ENCODE peak calls at places on chromosomes 1 and 21, in eight cellular contexts. A is transverse colon; W is Right ventricle myocardium superior; R is HAP-1; F is NCI-H69; Y is mesothelial cell of epicardium; I is T-helper 1 cell; L is activated CD4-positive, alpha-beta T cell treated with anti-CD3 and anti-CD28 coated beads, Interleukin-2, amount 50 U/mL, for 24 hours. D is an unnamed sample.

GRCh38 chr1:26602378-26602959 is 72.9 kb downstream of the RPS6KA1 start:
- DNase-seq in A (peak), W (no peak), R (peak), F (peak), Y (no peak), I (peak), L (no peak), D (no peak)

GRCh38 chr1:184075040-184076029 is 23.8 kb downstream of the TSEN15 start:
- DNase-seq in A (peak), W (no peak), R (peak), F (peak), Y (no peak), I (peak), L (no peak), D (no peak)

GRCh38 chr1:169217621-169218020 is 111.1 kb downstream of the ATP1B1 start:
- DNase-seq in A (no peak), W (no peak), R (no peak), F (no peak), Y (no peak), I (no peak), L (no peak), D (no peak)

GRCh38 chr1:83555871-83556270 is 443.1 kb downstream of the TTLL7 start:
- DNase-seq in A (no peak), W (no peak), R (no peak), F (no peak), Y (no peak), I (no peak), L (no peak), D (no peak)

GRCh38 chr1:44696789-44697188 is 22.3 kb downstream of the ARMH1 start:
- DNase-seq in A (no peak), W (peak), R (no peak), F (no peak), Y (no peak), I (peak), L (no peak), D (no peak)

GRCh38 chr1:32939655-32940371 is 24.8 kb downstream of the RNF19B start:
- DNase-seq in A (peak), W (peak), R (no peak), F (peak), Y (no peak), I (peak), L (no peak), D (no peak)

GRCh38 chr1:68321084-68321685 is 88.9 kb upstream of the WLS start:
- DNase-seq in A (peak), W (peak), R (peak), F (peak), Y (peak), I (no peak), L (no peak), D (no peak)

GRCh38 chr1:147338571-147338970 is 96.1 kb downstream of the CHD1L start:
- DNase-seq in A (no peak), W (no peak), R (no peak), F (no peak), Y (no peak), I (no peak), L (no peak), D (no peak)

GRCh38 chr1:84996846-84997666 is at the start of gene MCOLN2:
- DNase-seq in A (peak), W (peak), R (peak), F (peak), Y (peak), I (peak), L (peak), D (no peak)

GRCh38 chr1:77977989-77978292 is 931 bp downstream of the FUBP1 start:
- DNase-seq in A (no peak), W (no peak), R (no peak), F (no peak), Y (no peak), I (no peak), L (no peak), D (no peak)

GRCh38 chr1:48617227-48617626 is 145.2 kb upstream of the SPATA6 start:
- DNase-seq in A (no peak), W (no peak), R (no peak), F (no peak), Y (no peak), I (no peak), L (no peak), D (no peak)

GRCh38 chr1:24294757-24295371 is 24.3 kb upstream of the GRHL3 start:
- DNase-seq in A (peak), W (no peak), R (peak), F (peak), Y (no peak), I (no peak), L (no peak), D (no peak)

GRCh38 chr1:19088717-19089442 is 121.2 kb downstream of the UBR4 start:
- DNase-seq in A (no peak), W (no peak), R (no peak), F (no peak), Y (no peak), I (no peak), L (no peak), D (no peak)

GRCh38 chr1:31417148-31417547 is 4.1 kb downstream of the SERINC2 start:
- DNase-seq in A (no peak), W (no peak), R (no peak), F (no peak), Y (no peak), I (no peak), L (no peak), D (no peak)

GRCh38 chr1:168504064-168504837 is 39.5 kb downstream of the XCL2 start:
- DNase-seq in A (peak), W (peak), R (no peak), F (no peak), Y (no peak), I (peak), L (no peak), D (no peak)

GRCh38 chr1:204410764-204411450 is 710 bp downstream of the PPP1R15B start:
- DNase-seq in A (peak), W (peak), R (peak), F (peak), Y (peak), I (peak), L (peak), D (peak)

GRCh38 chr1:176096015-176096414 is 111.1 kb downstream of the COP1 start:
- DNase-seq in A (no peak), W (no peak), R (no peak), F (no peak), Y (no peak), I (no peak), L (no peak), D (no peak)

GRCh38 chr1:237864338-237865244 is 26.1 kb downstream of the ZP4 start:
- DNase-seq in A (peak), W (peak), R (peak), F (peak), Y (peak), I (peak), L (no peak), D (no peak)

GRCh38 chr1:67833595-67833926 is 294 bp upstream of the GNG12 start:
- DNase-seq in A (no peak), W (no peak), R (no peak), F (no peak), Y (no peak), I (no peak), L (no peak), D (no peak)

GRCh38 chr1:78419309-78419708 is 71.5 kb upstream of the PTGFR start:
- DNase-seq in A (no peak), W (no peak), R (no peak), F (no peak), Y (no peak), I (no peak), L (no peak), D (no peak)

GRCh38 chr1:241990040-241990439 is 8.9 kb downstream of the MAP1LC3C start:
- DNase-seq in A (peak), W (peak), R (peak), F (peak), Y (no peak), I (no peak), L (no peak), D (peak)

GRCh38 chr1:106798991-106799390 is 257.5 kb upstream of the PRMT6 start:
- DNase-seq in A (no peak), W (no peak), R (no peak), F (no peak), Y (no peak), I (no peak), L (no peak), D (no peak)

GRCh38 chr1:25695066-25695990 is 78.7 kb downstream of the MAN1C1 start:
- DNase-seq in A (peak), W (peak), R (peak), F (peak), Y (no peak), I (no peak), L (no peak), D (peak)

GRCh38 chr1:22861764-22862440 is 110.8 kb downstream of the LACTBL1 start:
- DNase-seq in A (peak), W (no peak), R (peak), F (peak), Y (peak), I (no peak), L (no peak), D (no peak)

GRCh38 chr21:16815228-16815627 is 697.6 kb upstream of the CXADR start:
- DNase-seq in A (no peak), W (no peak), R (no peak), F (no peak), Y (no peak), I (no peak), L (no peak), D (no peak)

GRCh38 chr1:220962031-220962751 is 82.9 kb downstream of the HLX start:
- DNase-seq in A (no peak), W (no peak), R (no peak), F (no peak), Y (no peak), I (no peak), L (no peak), D (no peak)